ENCODE peak calls at places on chromosome 13, in five cellular contexts. M is SHP77; I is psoas muscle; Y is fibroblast of the aortic adventitia; P is activated naive CD4-positive, alpha-beta T cell. R is an unnamed sample.

GRCh38 chr13:97254809-97255208 is 32.7 kb downstream of the MBNL2 start:
- DNase-seq in I (no peak), P (no peak), M (no peak), Y (peak), R (no peak)

GRCh38 chr13:72141845-72142470 is 275.0 kb upstream of the DACH1 start:
- DNase-seq in M (no peak), I (no peak), Y (peak), P (no peak), R (no peak)

GRCh38 chr13:33146843-33147611 is 130.8 kb downstream of the KL start:
- DNase-seq in M (no peak), P (no peak), Y (no peak), I (no peak), R (no peak)

GRCh38 chr13:89746554-89746953 is 1600.9 kb upstream of the MIR17HG start:
- DNase-seq in P (no peak), Y (no peak), M (no peak), I (no peak), R (no peak)

GRCh38 chr13:113620036-113620435 is 35.5 kb downstream of the TFDP1 start:
- DNase-seq in P (no peak), Y (no peak), M (no peak), I (no peak), R (no peak)

GRCh38 chr13:102584423-102584822 is 12.4 kb upstream of the TPP2 start:
- DNase-seq in Y (no peak), P (no peak), I (no peak), M (no peak), R (no peak)

GRCh38 chr13:95231393-95231792 is 69.9 kb downstream of the ABCC4 start:
- DNase-seq in M (no peak), Y (no peak), P (no peak), I (no peak), R (no peak)

GRCh38 chr13:100063333-100063732 is 25.6 kb upstream of the PCCA start:
- DNase-seq in P (no peak), Y (no peak), M (peak), I (no peak), R (no peak)

GRCh38 chr13:45728759-45729158 is 26.6 kb downstream of the CBY2 start:
- DNase-seq in M (peak), P (no peak), Y (no peak), I (no peak), R (no peak)

GRCh38 chr13:106989866-106990265 is 421.9 kb upstream of the ARGLU1 start:
- DNase-seq in I (no peak), P (no peak), M (no peak), Y (no peak), R (no peak)

GRCh38 chr13:60627071-60627686 is 230.2 kb downstream of the TDRD3 start:
- DNase-seq in I (no peak), Y (peak), M (peak), P (no peak), R (no peak)

GRCh38 chr13:30907167-30907761 is 1.2 kb downstream of the MEDAG start:
- DNase-seq in M (no peak), I (no peak), Y (peak), P (no peak), R (no peak)

GRCh38 chr13:110525328-110526319 is 35.9 kb downstream of the RAB20 start:
- DNase-seq in M (peak), I (no peak), P (no peak), Y (no peak), R (no peak)

GRCh38 chr13:111289251-111289650 is 31.2 kb upstream of the TEX29 start:
- DNase-seq in I (no peak), Y (no peak), P (no peak), M (no peak), R (no peak)

GRCh38 chr13:98976338-98976737 is 1.5 kb downstream of the DOCK9 start:
- DNase-seq in Y (peak), M (no peak), I (no peak), P (no peak), R (no peak)

GRCh38 chr13:99380402-99380801 is 73.2 kb upstream of the GPR183 start:
- DNase-seq in M (no peak), Y (no peak), I (no peak), P (no peak), R (no peak)

GRCh38 chr13:110511509-110512181 is 49.9 kb downstream of the RAB20 start:
- DNase-seq in M (no peak), P (no peak), I (no peak), Y (no peak), R (no peak)

GRCh38 chr13:97548138-97548537 is 114.2 kb downstream of the RAP2A start:
- DNase-seq in M (no peak), Y (no peak), I (no peak), P (no peak), R (no peak)

GRCh38 chr13:58712191-58712590 is 1080.6 kb downstream of the PCDH17 start:
- DNase-seq in I (no peak), Y (no peak), P (no peak), M (no peak), R (no peak)

GRCh38 chr13:99778500-99778899 is 193.1 kb downstream of the ZIC5 start:
- DNase-seq in M (no peak), P (no peak), I (no peak), Y (no peak), R (no peak)

GRCh38 chr13:21986602-21987001 is 315.7 kb downstream of the FGF9 start:
- DNase-seq in P (no peak), Y (peak), M (no peak), I (peak), R (no peak)

GRCh38 chr13:40897058-40897457 is 107.6 kb downstream of the SLC25A15 start:
- DNase-seq in Y (no peak), I (no peak), P (no peak), M (no peak), R (no peak)

GRCh38 chr13:44401577-44401976 is 28.0 kb downstream of the SERP2 start:
- DNase-seq in P (no peak), I (no peak), M (no peak), Y (no peak), R (no peak)

GRCh38 chr13:114037674-114038073 is 63.8 kb upstream of the C13orf46 start:
- DNase-seq in P (no peak), I (no peak), Y (no peak), M (no peak), R (no peak)

R was measured in central memory CD8-positive, alpha-beta T cell.